ENCODE peak calls at places on chromosome 21, in four cellular contexts. W, R, M and O are unnamed samples.

GRCh38 chr21:28805885-28806284 is 186.8 kb downstream of the LTN1 start:
- DNase-seq in W (no peak), R (no peak), M (peak; percentile 42), O (no peak)

GRCh38 chr21:42245348-42246185 is 26.6 kb downstream of the ABCG1 start:
- DNase-seq in W (no peak), R (no peak), M (no peak), O (no peak)

GRCh38 chr21:46211376-46211775 is 17.2 kb downstream of the LSS start:
- DNase-seq in W (no peak), R (no peak), M (no peak), O (no peak)

GRCh38 chr21:15774590-15774989 is 44.8 kb downstream of the USP25 start:
- DNase-seq in W (no peak), R (no peak), M (no peak), O (no peak)

GRCh38 chr21:34867785-34868184 is 181.3 kb downstream of the RUNX1 start:
- DNase-seq in W (no peak), R (no peak), M (no peak), O (no peak)

GRCh38 chr21:31658053-31658452 is 1.4 kb upstream of the SOD1 start:
- DNase-seq in W (no peak), R (no peak), M (no peak), O (no peak)

GRCh38 chr21:27648560-27648959 is 681.7 kb upstream of the ADAMTS5 start:
- DNase-seq in W (no peak), R (no peak), M (peak; percentile 81), O (no peak)

GRCh38 chr21:25342811-25343210 is 264.5 kb downstream of the MRPL39 start:
- DNase-seq in W (no peak), R (no peak), M (no peak), O (no peak)

GRCh38 chr21:38562182-38562581 is 63.9 kb upstream of the ERG start:
- DNase-seq in W (no peak), R (no peak), M (no peak), O (no peak)